ENCODE peak calls at places on chromosomes 11 and 22, in nine cellular contexts. I, J, Q, N, K, E, D, U and S are unnamed samples.

GRCh38 chr11:83784419-83784818 is 498.3 kb upstream of the CCDC90B start:
- DNase-seq in I (no peak), J (no peak), Q (no peak), N (no peak), K (no peak), E (no peak), D (no peak), U (no peak), S (no peak)

GRCh38 chr22:37057226-37057625 is 5.7 kb downstream of the KCTD17 start:
- DNase-seq in I (no peak), J (no peak), Q (no peak), N (no peak), K (no peak), E (no peak), D (no peak), U (no peak), S (no peak)

GRCh38 chr11:1918436-1919315 is 827 bp upstream of the TNNT3 start:
- DNase-seq in I (no peak), J (no peak), Q (no peak), N (no peak), K (no peak), E (no peak), D (no peak), U (no peak), S (no peak)

GRCh38 chr22:22942511-22943329 is 55.1 kb downstream of the IGLL5 start:
- DNase-seq in I (peak; percentile 93), J (peak; percentile 54), Q (peak; percentile 73), N (peak; percentile 48), K (peak; percentile 87), E (no peak), D (peak; percentile 83), U (no peak), S (no peak)

GRCh38 chr22:24247011-24247507 is 2.2 kb upstream of the GGT5 start:
- DNase-seq in I (no peak), J (no peak), Q (no peak), N (no peak), K (no peak), E (no peak), D (peak; percentile 8), U (no peak), S (no peak)

GRCh38 chr11:134139303-134139872 is 70.5 kb downstream of the JAM3 start:
- DNase-seq in I (no peak), J (no peak), Q (no peak), N (no peak), K (no peak), E (no peak), D (no peak), U (no peak), S (no peak)

GRCh38 chr11:3160252-3161031 is 4.7 kb downstream of the OSBPL5 start:
- DNase-seq in I (peak; percentile 55), J (no peak), Q (no peak), N (peak; percentile 83), K (peak; percentile 48), E (peak; percentile 27), D (peak; percentile 83), U (no peak), S (no peak)

GRCh38 chr22:45757068-45757467 is 85.4 kb downstream of the ATXN10 start:
- DNase-seq in I (no peak), J (no peak), Q (no peak), N (peak; percentile 46), K (no peak), E (no peak), D (peak; percentile 18), U (no peak), S (no peak)

GRCh38 chr22:37219534-37219933 is 7.3 kb upstream of the SSTR3 start:
- DNase-seq in I (no peak), J (no peak), Q (no peak), N (no peak), K (no peak), E (no peak), D (no peak), U (no peak), S (no peak)

GRCh38 chr11:117875397-117876048 is 935 bp downstream of the FXYD6 start:
- DNase-seq in I (peak; percentile 42), J (no peak), Q (no peak), N (no peak), K (peak; percentile 26), E (no peak), D (no peak), U (no peak), S (no peak)

GRCh38 chr22:40396882-40397281 is 26.5 kb downstream of the SGSM3 start:
- DNase-seq in I (no peak), J (no peak), Q (no peak), N (peak; percentile 94), K (no peak), E (no peak), D (peak; percentile 52), U (no peak), S (no peak)

GRCh38 chr22:49833340-49834007 is 5.8 kb upstream of the BRD1 start:
- DNase-seq in I (no peak), J (no peak), Q (no peak), N (peak; percentile 90), K (no peak), E (no peak), D (no peak), U (no peak), S (no peak)

GRCh38 chr11:12581923-12582322 is 92.3 kb upstream of the TEAD1 start:
- DNase-seq in I (no peak), J (no peak), Q (no peak), N (no peak), K (no peak), E (peak; percentile 91), D (no peak), U (no peak), S (no peak)

GRCh38 chr11:63670738-63671321 is 346 bp downstream of the ATL3 start:
- DNase-seq in I (peak; percentile 46), J (no peak), Q (peak; percentile 34), N (peak; percentile 63), K (peak; percentile 61), E (no peak), D (peak; percentile 40), U (no peak), S (no peak)

GRCh38 chr11:133821776-133822175 is 23.5 kb downstream of the SPATA19 start:
- DNase-seq in I (peak; percentile 64), J (no peak), Q (no peak), N (peak; percentile 53), K (peak; percentile 46), E (peak; percentile 42), D (peak; percentile 79), U (no peak), S (no peak)

GRCh38 chr22:36738416-36739020 is 35.0 kb upstream of the CACNG2 start:
- DNase-seq in I (no peak), J (no peak), Q (no peak), N (peak; percentile 1), K (no peak), E (no peak), D (no peak), U (no peak), S (no peak)

GRCh38 chr11:67665537-67666302 is 8.7 kb downstream of the ALDH3B2 start:
- DNase-seq in I (no peak), J (no peak), Q (no peak), N (peak; percentile 56), K (no peak), E (no peak), D (no peak), U (no peak), S (no peak)

GRCh38 chr22:41799486-41800347 is 762 bp upstream of the CCDC134 start:
- DNase-seq in I (peak; percentile 36), J (no peak), Q (no peak), N (peak; percentile 39), K (peak; percentile 10), E (no peak), D (peak; percentile 36), U (no peak), S (no peak)

GRCh38 chr11:131666617-131667016 is 296.2 kb downstream of the NTM start:
- DNase-seq in I (no peak), J (no peak), Q (no peak), N (no peak), K (no peak), E (no peak), D (no peak), U (no peak), S (no peak)

GRCh38 chr11:5626191-5626590 is 1.4 kb downstream of the TRIM34 start:
- DNase-seq in I (no peak), J (no peak), Q (no peak), N (no peak), K (no peak), E (no peak), D (no peak), U (no peak), S (no peak)

GRCh38 chr22:45091254-45091854 is 72.4 kb upstream of the NUP50 start:
- DNase-seq in I (no peak), J (no peak), Q (no peak), N (no peak), K (no peak), E (no peak), D (no peak), U (no peak), S (no peak)

GRCh38 chr11:2187267-2187707 is 15.7 kb upstream of the TH start:
- DNase-seq in I (no peak), J (no peak), Q (no peak), N (no peak), K (no peak), E (no peak), D (no peak), U (no peak), S (no peak)

GRCh38 chr11:87295237-87295636 is 257.5 kb downstream of the TMEM135 start:
- DNase-seq in I (no peak), J (no peak), Q (no peak), N (no peak), K (no peak), E (peak; percentile 32), D (no peak), U (no peak), S (no peak)